ENCODE peak calls at places on chromosomes 3 and 15, in seven cellular contexts. Y, Z, O, H, P, R and X are unnamed samples.

GRCh38 chr3:79767953-79768282 is at the start of gene ROBO1:
- DNase-seq in P (no peak), Y (no peak), Z (no peak), H (no peak), O (no peak), R (no peak), X (no peak)

GRCh38 chr15:100934735-100935134 is 15.6 kb downstream of the LRRK1 start:
- DNase-seq in H (no peak), P (no peak), Y (no peak), O (no peak), Z (no peak), R (no peak), X (no peak)

GRCh38 chr3:128296469-128297251 is 143.4 kb downstream of the EEFSEC start:
- DNase-seq in H (no peak), Y (no peak), R (no peak), Z (no peak), O (no peak), P (no peak), X (no peak)

GRCh38 chr3:16177962-16178627 is 3.6 kb downstream of the GALNT15 start:
- DNase-seq in R (peak; percentile 82), Z (peak; percentile 91), H (peak; percentile 90), P (peak; percentile 92), O (peak; percentile 88), Y (peak; percentile 72), X (peak; percentile 2)

GRCh38 chr3:23202921-23203650 is at the start of gene UBE2E2:
- DNase-seq in Y (no peak), Z (peak; percentile 91), R (peak; percentile 77), H (peak; percentile 81), P (peak; percentile 88), O (peak; percentile 74), X (no peak)

GRCh38 chr15:82159922-82160321 is 102.6 kb downstream of the EFL1 start:
- DNase-seq in Y (no peak), O (no peak), R (peak; percentile 99), P (no peak), H (no peak), Z (no peak), X (no peak)

GRCh38 chr3:133663569-133664313 is 2.0 kb upstream of the TOPBP1 start:
- DNase-seq in Z (no peak), O (no peak), R (peak; percentile 16), Y (peak; percentile 27), H (no peak), P (no peak), X (peak; percentile 34)

GRCh38 chr3:108879915-108880314 is 57.3 kb downstream of the TRAT1 start:
- DNase-seq in R (no peak), Y (no peak), H (no peak), Z (no peak), O (no peak), P (no peak), X (no peak)

GRCh38 chr3:117348881-117349280 is 639.3 kb downstream of the TUSC7 start:
- DNase-seq in Y (no peak), H (no peak), O (no peak), P (no peak), Z (no peak), R (no peak), X (no peak)

GRCh38 chr3:149314807-149315578 is 18.4 kb downstream of the TM4SF18 start:
- DNase-seq in Z (no peak), H (no peak), Y (no peak), O (no peak), R (peak; percentile 47), P (no peak), X (no peak)

GRCh38 chr3:29353807-29354206 is 72.9 kb downstream of the RBMS3 start:
- DNase-seq in Y (no peak), Z (no peak), O (no peak), H (no peak), P (no peak), R (no peak), X (no peak)

GRCh38 chr3:179266701-179267211 is 15.8 kb upstream of the KCNMB3 start:
- DNase-seq in R (no peak), Y (no peak), O (no peak), H (no peak), P (no peak), Z (peak; percentile 66), X (no peak)

GRCh38 chr15:67574981-67575632 is 32.6 kb downstream of the MAP2K5 start:
- DNase-seq in R (no peak), P (no peak), Y (no peak), H (no peak), O (no peak), Z (no peak), X (peak; percentile 28)

GRCh38 chr15:67762610-67763368 is 62.5 kb upstream of the SKOR1 start:
- DNase-seq in O (no peak), Y (no peak), H (no peak), Z (no peak), P (no peak), R (peak; percentile 22), X (no peak)

GRCh38 chr3:134317106-134317947 is 56.9 kb downstream of the AMOTL2 start:
- DNase-seq in P (no peak), Z (no peak), R (no peak), Y (no peak), H (no peak), O (no peak), X (no peak)

GRCh38 chr3:72887723-72888545 is at the start of gene GXYLT2:
- DNase-seq in Z (peak; percentile 88), O (peak; percentile 80), P (peak; percentile 80), H (peak; percentile 81), R (peak; percentile 63), Y (peak; percentile 29), X (no peak)

GRCh38 chr15:65987100-65987499 is 117.8 kb downstream of the RAB11A start:
- DNase-seq in H (no peak), R (no peak), O (no peak), Y (no peak), Z (no peak), P (no peak), X (no peak)

GRCh38 chr3:49717539-49718418 is 1.7 kb downstream of the AMIGO3 start:
- DNase-seq in Z (peak; percentile 80), H (no peak), P (peak; percentile 59), R (no peak), Y (no peak), O (peak; percentile 24), X (no peak)

GRCh38 chr3:109985942-109986555 is 648.7 kb upstream of the DPPA4 start:
- DNase-seq in R (no peak), O (no peak), P (no peak), H (no peak), Y (no peak), Z (no peak), X (no peak)

GRCh38 chr15:77695548-77695947 is 62.8 kb upstream of the LINGO1 start:
- DNase-seq in Z (no peak), R (no peak), Y (no peak), O (no peak), H (no peak), P (no peak), X (no peak)
- H3K4me3 ChIP-seq in Z (no peak overlapping the region), R (no peak overlapping the region), Y (no peak overlapping the region), O (no peak overlapping the region), H (no peak overlapping the region), P (no peak overlapping the region), X (no peak overlapping the region)

GRCh38 chr15:96330450-96331140 is at the start of gene NR2F2:
- DNase-seq in Z (peak; percentile 99), R (peak; percentile 100), P (peak; percentile 99), Y (no peak), H (peak; percentile 96), O (peak; percentile 98), X (no peak)

GRCh38 chr15:96328101-96328958 is 2.2 kb upstream of the NR2F2 start:
- DNase-seq in P (no peak), Z (no peak), Y (no peak), O (no peak), R (no peak), H (no peak), X (no peak)

GRCh38 chr15:96330064-96330449 is 443 bp upstream of the NR2F2 start:
- DNase-seq in Y (no peak), H (peak; percentile 81), R (peak; percentile 82), P (no peak), Z (no peak), O (peak; percentile 83), X (no peak)

GRCh38 chr15:96331141-96331941 is 841 bp downstream of the NR2F2 start:
- DNase-seq in O (peak; percentile 42), R (no peak), Y (no peak), Z (peak; percentile 73), P (peak; percentile 74), H (no peak), X (no peak)

DNA sequence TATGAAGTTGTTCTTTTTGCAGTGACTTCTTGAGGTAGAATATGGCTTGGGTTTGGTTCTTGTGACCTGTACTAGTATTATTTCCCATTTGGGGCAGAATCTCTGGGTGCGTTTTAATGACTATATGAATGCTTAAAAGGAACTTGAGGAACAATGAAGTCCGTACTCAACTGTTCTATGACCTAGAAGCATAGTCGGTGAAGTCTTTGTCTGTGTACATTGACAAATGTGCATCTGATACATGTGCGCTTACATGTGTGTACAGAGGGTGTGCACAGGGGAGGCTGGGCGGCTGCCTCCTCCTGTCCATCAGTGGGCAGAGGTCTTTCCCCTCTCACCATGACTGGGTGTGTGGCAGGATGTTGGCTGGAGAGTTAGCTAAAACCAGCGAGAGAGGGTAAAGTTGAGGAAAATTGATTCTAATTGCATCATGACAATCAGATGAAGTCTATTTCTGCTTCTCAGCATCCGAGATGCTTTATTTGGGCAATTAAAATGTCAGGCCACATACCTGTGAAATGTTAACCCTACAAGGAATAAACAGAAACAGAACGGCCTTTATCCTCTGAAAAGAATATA is 1.0 kb upstream of the NR2F2 start:
- DNase-seq in Z (peak; percentile 61), H (no peak), Y (no peak), O (peak; percentile 42), P (no peak), R (no peak), X (no peak)
- H3K4me3 ChIP-seq in Z (peak overlapping the region; percentile 97), H (peak overlapping the region; percentile 98), Y (no peak overlapping the region), O (peak overlapping the region; percentile 73), P (peak overlapping the region; percentile 52), R (peak overlapping the region; percentile 86), X (peak overlapping the region; percentile 76)

DNA sequence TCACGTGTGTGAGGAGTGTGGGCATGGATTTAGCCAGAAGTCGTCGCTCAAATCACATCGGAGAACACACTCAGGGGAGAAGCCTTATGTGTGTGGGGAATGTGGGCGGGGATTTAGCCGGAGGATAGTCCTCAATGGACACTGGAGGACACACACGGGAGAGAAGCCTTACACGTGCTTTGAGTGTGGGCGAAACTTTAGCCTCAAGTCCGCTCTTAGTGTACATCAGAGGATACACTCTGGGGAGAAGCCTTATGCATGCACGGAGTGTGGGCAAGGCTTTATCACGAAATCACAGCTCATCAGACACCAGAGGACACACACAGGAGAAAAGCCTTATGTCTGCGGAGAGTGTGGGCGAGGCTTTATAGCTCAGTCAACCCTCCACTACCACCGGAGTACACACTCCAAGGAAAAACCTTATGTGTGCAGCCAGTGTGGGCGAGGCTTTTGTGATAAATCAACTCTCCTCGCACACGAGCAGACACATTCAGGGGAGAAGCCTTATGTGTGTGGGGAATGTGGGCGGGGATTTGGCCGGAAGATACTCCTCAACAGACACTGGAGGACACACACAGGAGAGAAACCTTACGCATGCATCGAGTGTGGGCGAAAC is 28.1 kb downstream of the ZNF589 start:
- DNase-seq in Y (no peak), Z (no peak), R (no peak), H (no peak), P (no peak), O (no peak), X (no peak)
- H3K4me3 ChIP-seq in Y (no peak overlapping the region), Z (no peak overlapping the region), R (no peak overlapping the region), H (no peak overlapping the region), P (no peak overlapping the region), O (no peak overlapping the region), X (no peak overlapping the region)

GRCh38 chr15:73922186-73923151 is 3.8 kb upstream of the LOXL1 start:
- DNase-seq in H (peak; percentile 82), P (peak; percentile 53), Y (no peak), Z (peak; percentile 85), O (peak; percentile 57), R (no peak), X (no peak)
- H3K4me3 ChIP-seq in H (no peak overlapping the region), P (no peak overlapping the region), Y (no peak overlapping the region), Z (peak overlapping the region; percentile 13), O (no peak overlapping the region), R (peak overlapping the region; percentile 0), X (peak overlapping the region; percentile 61)